ENCODE peak calls at places on chromosomes 12 and 14, in four cellular contexts. K, H, P and G are unnamed samples.

GRCh38 chr12:3534511-3534910 is 43.5 kb downstream of the PRMT8 start:
- DNase-seq in K (no peak), H (no peak), P (no peak), G (no peak)

GRCh38 chr12:97854477-97854876 is 391.9 kb downstream of the RMST start:
- DNase-seq in K (no peak), H (no peak), P (no peak), G (no peak)

GRCh38 chr12:52285172-52285745 is 6.1 kb downstream of the KRT81 start:
- DNase-seq in K (no peak), H (no peak), P (peak), G (no peak)

GRCh38 chr12:82652071-82652470 is 34.6 kb upstream of the TMTC2 start:
- DNase-seq in K (no peak), H (no peak), P (no peak), G (no peak)

GRCh38 chr12:44874981-44875416 is 1.1 kb downstream of the NELL2 start:
- DNase-seq in K (no peak), H (no peak), P (no peak), G (no peak)

GRCh38 chr14:37145395-37145794 is 27.0 kb downstream of the SLC25A21 start:
- DNase-seq in K (no peak), H (no peak), P (peak), G (no peak)

GRCh38 chr12:47413806-47414205 is 292.0 kb downstream of the RPAP3 start:
- DNase-seq in K (no peak), H (no peak), P (no peak), G (no peak)

GRCh38 chr12:2351129-2351528 is 298.3 kb downstream of the CACNA1C start:
- DNase-seq in K (no peak), H (no peak), P (no peak), G (no peak)

GRCh38 chr14:74574706-74575105 is 37.3 kb downstream of the LTBP2 start:
- DNase-seq in K (no peak), H (no peak), P (no peak), G (no peak)

GRCh38 chr14:103188691-103189480 is 65.6 kb downstream of the TNFAIP2 start:
- DNase-seq in K (no peak), H (peak), P (no peak), G (no peak)

GRCh38 chr12:750356-751191 is 1.8 kb upstream of the WNK1 start:
- DNase-seq in K (no peak), H (no peak), P (no peak), G (no peak)

GRCh38 chr12:115388139-115388538 is 704.2 kb upstream of the TBX3 start:
- DNase-seq in K (no peak), H (no peak), P (no peak), G (no peak)

GRCh38 chr14:20631821-20632389 is 9.6 kb downstream of the OR6S1 start:
- DNase-seq in K (peak), H (peak), P (peak), G (no peak)

GRCh38 chr12:104680070-104680469 is 223.3 kb downstream of the CHST11 start:
- DNase-seq in K (no peak), H (no peak), P (no peak), G (no peak)

GRCh38 chr12:67069451-67070306 is 199.5 kb upstream of the CAND1 start:
- DNase-seq in K (no peak), H (peak), P (no peak), G (no peak)

GRCh38 chr12:119681953-119682352 is 14.0 kb downstream of the PRKAB1 start:
- DNase-seq in K (no peak), H (no peak), P (no peak), G (no peak)

GRCh38 chr14:67943947-67944346 is 124.4 kb downstream of the RAD51B start:
- DNase-seq in K (peak), H (peak), P (peak), G (peak)

GRCh38 chr14:68476212-68476964 is 316.5 kb downstream of the ZFP36L1 start:
- DNase-seq in K (peak), H (no peak), P (peak), G (peak)

GRCh38 chr14:93304771-93305170 is 28.1 kb downstream of the BTBD7 start:
- DNase-seq in K (no peak), H (no peak), P (peak), G (no peak)

GRCh38 chr12:32586390-32586789 is 92.7 kb upstream of the DNM1L start:
- DNase-seq in K (no peak), H (no peak), P (peak), G (no peak)

GRCh38 chr14:75226755-75227544 is 50.5 kb upstream of the TMED10 start:
- DNase-seq in K (no peak), H (no peak), P (no peak), G (no peak)

GRCh38 chr12:49288922-49289555 is 5.9 kb upstream of the PRPH start:
- DNase-seq in K (no peak), H (no peak), P (no peak), G (no peak)

GRCh38 chr12:116015525-116015924 is 262.0 kb downstream of the MED13L start:
- DNase-seq in K (no peak), H (no peak), P (peak), G (peak)

GRCh38 chr14:28143340-28143739 is 623.2 kb upstream of the FOXG1 start:
- DNase-seq in K (no peak), H (no peak), P (no peak), G (no peak)

GRCh38 chr14:33704486-33704885 is 246.4 kb downstream of the EGLN3 start:
- DNase-seq in K (no peak), H (no peak), P (no peak), G (no peak)

GRCh38 chr12:120539303-120539702 is 5.1 kb downstream of the RNF10 start:
- DNase-seq in K (no peak), H (no peak), P (peak), G (no peak)

GRCh38 chr14:30443368-30444007 is 115.5 kb upstream of the G2E3 start:
- DNase-seq in K (no peak), H (no peak), P (peak), G (peak)

GRCh38 chr14:100592461-100592871 is 5.2 kb upstream of the BEGAIN start:
- DNase-seq in K (no peak), H (no peak), P (no peak), G (no peak)

GRCh38 chr12:5033883-5034282 is 9.8 kb upstream of the KCNA5 start:
- DNase-seq in K (no peak), H (no peak), P (no peak), G (no peak)

GRCh38 chr12:6914246-6914947 is at the start of gene ENO2:
- DNase-seq in K (peak), H (peak), P (peak), G (no peak)

GRCh38 chr14:59126714-59127436 is 61.6 kb upstream of the DAAM1 start:
- DNase-seq in K (peak), H (peak), P (peak), G (peak)

GRCh38 chr12:108787539-108787938 is 56.2 kb upstream of the CORO1C start:
- DNase-seq in K (no peak), H (no peak), P (no peak), G (no peak)

DNA sequence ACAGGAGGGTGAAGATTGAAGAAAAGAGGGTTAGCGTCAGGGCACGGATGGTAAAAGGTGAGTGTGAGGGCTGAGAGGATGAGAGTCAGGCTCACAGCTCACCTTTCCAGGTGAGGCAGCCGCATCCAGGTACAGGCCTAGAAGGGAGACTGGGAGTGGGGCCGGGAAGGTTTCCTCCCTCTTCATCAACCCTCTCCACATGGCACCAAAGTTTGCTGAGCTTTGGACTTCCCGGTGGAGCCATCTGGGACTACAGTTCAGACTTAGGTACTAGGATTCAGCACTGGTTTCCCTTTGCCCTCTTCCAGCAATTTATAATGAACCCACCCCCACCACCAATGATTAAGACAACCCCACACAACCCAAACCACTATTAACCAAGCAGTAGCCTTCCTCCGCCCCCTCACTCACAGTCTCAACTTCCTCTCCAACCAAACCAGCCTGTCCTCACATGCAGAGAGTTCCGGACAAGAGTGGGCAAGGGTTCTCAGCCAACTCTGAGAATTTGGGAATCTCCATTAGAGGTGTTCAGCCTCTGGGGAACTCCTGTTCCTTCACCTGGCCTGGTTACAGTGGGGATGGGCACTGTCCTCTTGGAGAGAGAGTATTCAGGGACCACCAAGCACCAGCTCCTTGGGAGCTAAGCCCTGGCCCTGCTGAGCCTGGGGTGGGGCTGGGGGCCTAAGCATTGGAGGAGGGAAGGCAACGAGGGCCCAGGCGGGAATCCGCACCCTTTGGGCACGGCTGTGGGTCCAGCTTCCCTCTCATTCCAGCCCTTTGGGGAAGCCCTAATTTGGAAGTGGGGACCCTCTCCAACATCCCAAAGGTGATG is 2.3 kb upstream of the HOXC4 start:
- DNase-seq in K (no peak), H (no peak), P (peak), G (no peak)
- H3K4me3 ChIP-seq in K (peak), H (no peak), P (no peak), G (no peak)

GRCh38 chr12:53968214-53969127 is 4.5 kb upstream of the HOXC11 start:
- DNase-seq in K (no peak), H (no peak), P (no peak), G (no peak)

GRCh38 chr12:53971129-53971528 is 1.8 kb upstream of the HOXC11 start:
- DNase-seq in K (no peak), H (no peak), P (no peak), G (no peak)

GRCh38 chr12:53971686-53972085 is 1.2 kb upstream of the HOXC11 start:
- DNase-seq in K (no peak), H (no peak), P (no peak), G (no peak)

GRCh38 chr12:53970451-53970850 is 2.5 kb upstream of the HOXC11 start:
- DNase-seq in K (no peak), H (no peak), P (no peak), G (no peak)

DNA sequence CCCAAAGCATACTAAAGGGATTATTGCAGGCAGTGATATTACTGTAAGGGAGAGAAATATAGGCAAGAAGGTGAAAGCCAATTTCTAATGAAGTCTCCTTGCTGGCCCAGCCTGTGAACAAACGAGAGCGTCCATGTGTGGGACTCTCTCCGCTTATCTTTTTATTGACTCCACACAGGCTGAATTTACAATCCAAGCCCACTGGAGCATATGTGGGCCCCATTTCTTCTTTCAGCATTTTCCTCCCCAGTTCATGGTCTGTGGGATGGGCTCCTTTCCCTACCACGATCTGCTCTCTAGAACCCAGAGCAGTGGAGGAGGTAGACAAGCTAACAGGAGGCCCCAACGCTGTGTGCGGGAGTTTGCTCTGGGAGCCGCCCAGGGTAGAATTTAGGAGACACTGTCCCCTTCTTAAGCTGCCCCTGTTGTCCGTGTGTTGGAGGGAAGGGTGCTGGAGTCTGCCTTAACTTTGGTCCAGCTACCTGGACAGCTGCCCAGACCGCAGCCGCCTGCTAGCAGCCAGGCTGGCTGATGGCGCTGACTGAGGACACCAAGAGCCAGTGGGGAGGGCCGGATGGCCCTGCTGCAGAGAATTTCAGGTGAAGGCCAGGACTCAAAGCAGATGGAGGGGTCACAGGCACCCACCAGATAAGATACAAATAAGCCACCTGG is 3.2 kb upstream of the HOXC11 start:
- DNase-seq in K (no peak), H (no peak), P (no peak), G (no peak)
- H3K4me3 ChIP-seq in K (no peak), H (no peak), P (no peak), G (no peak)

DNA sequence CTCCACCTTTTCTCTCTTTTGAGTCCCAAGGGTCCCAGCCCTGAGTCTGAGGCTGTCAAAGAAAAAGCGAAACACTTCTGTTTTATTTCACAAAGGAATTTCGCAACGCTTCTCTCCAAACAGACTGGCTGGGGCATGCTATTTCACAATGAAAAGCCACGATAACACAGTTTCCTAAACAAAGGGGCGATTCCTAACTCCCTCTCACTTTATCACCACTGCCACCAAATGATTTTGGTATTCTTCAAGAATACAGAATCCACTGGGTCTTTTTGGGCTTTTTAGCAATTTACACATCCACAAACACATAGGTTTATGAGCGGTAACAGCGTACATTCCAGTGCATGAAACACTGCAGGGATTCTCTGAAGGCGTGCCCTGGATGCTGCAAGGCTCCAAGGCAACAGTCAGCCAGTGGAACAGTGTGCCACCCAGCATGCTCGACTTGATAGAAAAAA is 161.2 kb downstream of the DAD1 start:
- DNase-seq in K (peak), H (no peak), P (peak), G (peak)
- H3K4me3 ChIP-seq in K (no peak), H (no peak), P (no peak), G (no peak)

DNA sequence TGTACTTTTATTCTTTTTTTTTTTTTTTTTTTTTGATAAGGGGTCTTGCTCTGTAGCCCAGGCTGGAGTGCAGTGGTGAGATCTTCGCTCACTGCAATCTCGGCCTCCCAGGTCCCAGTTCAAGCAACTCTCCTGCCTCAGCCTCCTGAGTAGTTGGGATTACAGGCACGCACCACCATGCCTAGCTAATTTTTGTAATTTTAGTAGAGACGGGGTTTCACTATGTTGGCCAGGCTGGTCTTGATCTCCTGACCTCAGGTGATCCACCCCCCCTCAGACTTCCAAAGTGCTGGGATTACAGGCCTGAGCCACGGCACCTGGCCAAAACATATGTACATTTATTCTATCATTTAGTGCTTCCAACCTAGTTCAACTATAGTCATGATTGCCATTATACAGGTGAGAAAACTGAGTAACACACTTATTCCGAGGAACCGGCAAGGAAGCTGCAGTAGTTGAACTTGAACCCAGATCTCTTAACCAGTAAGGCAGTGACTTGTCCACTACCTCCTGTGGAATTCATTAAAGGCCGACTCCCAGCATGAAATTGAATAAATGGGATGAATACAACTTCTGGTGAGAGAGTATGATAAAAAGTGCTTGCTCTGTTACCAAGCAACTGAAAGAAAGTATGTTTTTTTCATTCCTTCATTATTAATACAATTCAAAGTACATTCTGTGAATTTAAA is 755 bp upstream of the ATF7IP start:
- DNase-seq in K (no peak), H (no peak), P (no peak), G (no peak)
- H3K4me3 ChIP-seq in K (peak), H (no peak), P (peak), G (peak)

DNA sequence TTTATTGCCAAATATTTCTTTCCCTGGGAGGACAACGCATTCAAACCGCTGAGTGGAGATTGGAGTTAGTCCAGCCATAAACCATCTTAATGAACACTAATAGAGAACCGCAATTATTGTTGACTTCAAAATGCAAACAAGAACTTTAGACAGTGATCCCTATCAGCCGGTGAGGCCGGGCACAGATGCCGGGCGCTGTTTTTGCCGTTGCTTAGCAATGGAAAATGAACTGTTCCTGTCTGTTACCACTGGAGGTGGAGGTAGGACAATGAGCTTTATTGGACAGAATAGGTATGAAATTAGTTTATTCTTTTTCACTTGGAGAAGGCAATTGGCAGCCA is 216.8 kb downstream of the TTC8 start:
- DNase-seq in K (no peak), H (peak), P (no peak), G (no peak)
- H3K4me3 ChIP-seq in K (no peak), H (no peak), P (peak), G (peak)

DNA sequence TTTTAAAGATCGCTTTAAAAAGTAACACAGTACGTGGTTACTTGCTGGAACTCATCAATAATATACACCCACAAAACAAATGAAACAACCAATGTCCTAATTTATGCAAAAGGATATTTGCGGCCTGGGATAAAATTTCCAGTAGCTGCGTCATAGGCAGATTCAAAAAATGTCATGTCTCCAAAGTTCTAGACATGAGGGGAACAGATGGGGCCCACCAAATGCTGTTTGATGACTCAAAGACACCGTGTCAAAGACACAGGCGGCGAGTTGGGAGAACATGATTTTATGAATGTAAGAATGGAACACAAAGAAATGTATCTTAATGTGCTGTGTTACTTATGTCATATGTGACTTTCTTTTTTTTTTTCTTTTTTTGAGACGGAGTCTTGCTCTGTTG is 34.3 kb upstream of the NCOR2 start:
- DNase-seq in K (no peak), H (no peak), P (no peak), G (no peak)
- H3K4me3 ChIP-seq in K (no peak), H (no peak), P (no peak), G (no peak)

GRCh38 chr12:121805800-121806555 is 2.2 kb downstream of the SETD1B start:
- DNase-seq in K (no peak), H (no peak), P (no peak), G (no peak)

GRCh38 chr12:121807656-121808347 is 4.0 kb downstream of the SETD1B start:
- DNase-seq in K (no peak), H (no peak), P (no peak), G (no peak)

GRCh38 chr12:121808623-121809022 is 4.8 kb downstream of the SETD1B start:
- DNase-seq in K (no peak), H (no peak), P (no peak), G (no peak)

GRCh38 chr12:121805171-121805687 is 1.4 kb downstream of the SETD1B start:
- DNase-seq in K (no peak), H (no peak), P (peak), G (no peak)

DNA sequence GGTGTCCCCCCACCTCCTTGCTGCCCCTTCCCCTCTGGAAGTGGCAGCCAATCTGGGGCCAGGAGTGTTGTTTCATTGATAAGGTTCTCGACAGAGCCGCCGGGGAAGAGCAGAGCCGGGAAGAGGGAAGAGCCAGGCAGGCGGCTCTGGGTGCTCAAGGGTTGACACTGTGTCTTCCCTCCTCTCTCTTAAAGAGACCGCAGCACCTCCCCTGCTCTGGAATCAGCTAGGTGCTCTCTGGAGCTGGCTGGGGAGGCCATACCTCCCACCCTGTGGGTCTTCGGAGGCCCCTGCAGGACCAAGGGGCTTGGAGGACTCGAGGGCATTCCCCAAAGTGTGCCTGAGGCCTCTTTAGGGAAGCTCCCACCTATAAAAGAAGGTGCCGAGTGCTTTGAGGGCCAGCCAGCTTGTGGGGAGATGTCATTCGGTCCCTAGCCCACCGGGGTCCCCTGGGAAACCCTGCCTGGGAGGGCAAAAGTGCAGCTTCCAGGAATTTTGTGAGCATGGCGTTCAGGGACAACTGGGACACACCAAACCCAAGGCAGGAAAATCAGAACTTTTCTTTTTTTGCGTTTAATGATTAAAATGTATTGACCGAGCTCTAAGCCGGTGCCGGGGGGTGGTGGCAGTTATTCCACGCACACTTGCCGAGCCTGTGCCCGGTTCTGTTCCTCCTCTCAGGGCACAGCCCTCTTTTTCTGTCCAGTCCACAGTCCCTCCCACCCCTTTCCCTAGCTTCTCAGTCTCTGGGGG is 2.9 kb downstream of the SETD1B start:
- DNase-seq in K (no peak), H (no peak), P (peak), G (no peak)
- H3K4me3 ChIP-seq in K (peak), H (no peak), P (peak), G (peak)